ENCODE peak calls at places on chromosomes 6 and 20, in six cellular contexts. Y is stomach, I is Peyer's patch, W is GM12865, G is transverse colon, B is GM23338. C is an unnamed sample.

GRCh38 chr6:158344534-158344933 is 32.3 kb downstream of the TULP4 start:
- DNase-seq in Y (no peak), I (no peak), W (peak; percentile 68), G (no peak), B (no peak), C (no peak)

GRCh38 chr6:142407685-142408273 is 106.0 kb downstream of the ADGRG6 start:
- DNase-seq in Y (no peak), I (no peak), W (no peak), G (no peak), B (no peak), C (no peak)

GRCh38 chr6:107230024-107230423 is 114.7 kb upstream of the BEND3 start:
- DNase-seq in Y (no peak), I (no peak), W (no peak), G (no peak), B (no peak), C (no peak)

GRCh38 chr6:28807682-28808280 is 116.0 kb downstream of the TRIM27 start:
- DNase-seq in Y (no peak), I (no peak), W (peak; percentile 68), G (no peak), B (peak; percentile 90), C (no peak)

GRCh38 chr20:1463971-1464570 is 2.6 kb downstream of the NSFL1C start:
- DNase-seq in Y (no peak), I (no peak), W (no peak), G (no peak), B (no peak), C (no peak)

GRCh38 chr6:16712931-16713484 is 48.3 kb downstream of the ATXN1 start:
- DNase-seq in Y (no peak), I (no peak), W (peak; percentile 54), G (peak; percentile 35), B (peak; percentile 21), C (peak; percentile 26)

GRCh38 chr6:100163035-100163434 is 169.0 kb upstream of the MCHR2 start:
- DNase-seq in Y (no peak), I (no peak), W (no peak), G (no peak), B (peak; percentile 70), C (no peak)

GRCh38 chr6:144469144-144469575 is 184.0 kb downstream of the UTRN start:
- DNase-seq in Y (no peak), I (no peak), W (peak; percentile 37), G (no peak), B (no peak), C (peak; percentile 60)

GRCh38 chr20:51230727-51231126 is 207.8 kb upstream of the KCNG1 start:
- DNase-seq in Y (no peak), I (no peak), W (no peak), G (no peak), B (no peak), C (no peak)

GRCh38 chr6:83853178-83853967 is at the start of gene RIPPLY2:
- DNase-seq in Y (no peak), I (no peak), W (no peak), G (peak; percentile 7), B (peak; percentile 81), C (peak; percentile 32)

GRCh38 chr6:7108196-7108963 is 619 bp downstream of the RREB1 start:
- DNase-seq in Y (peak; percentile 61), I (peak; percentile 50), W (peak; percentile 37), G (peak; percentile 61), B (peak; percentile 78), C (peak; percentile 55)

GRCh38 chr20:38321959-38322598 is 18.1 kb downstream of the BPI start:
- DNase-seq in Y (no peak), I (no peak), W (peak; percentile 14), G (no peak), B (peak; percentile 75), C (no peak)

GRCh38 chr6:81144346-81144745 is 608.1 kb downstream of the TENT5A start:
- DNase-seq in Y (no peak), I (no peak), W (no peak), G (no peak), B (no peak), C (no peak)

GRCh38 chr6:139483082-139483481 is 108.6 kb upstream of the CITED2 start:
- DNase-seq in Y (no peak), I (no peak), W (no peak), G (no peak), B (peak; percentile 70), C (no peak)

GRCh38 chr20:1491281-1491840 is at the start of gene SIRPB2:
- DNase-seq in Y (no peak), I (no peak), W (no peak), G (peak; percentile 21), B (no peak), C (no peak)

GRCh38 chr20:61744691-61745396 is 320.8 kb downstream of the TAF4 start:
- DNase-seq in Y (no peak), I (no peak), W (no peak), G (no peak), B (no peak), C (no peak)

GRCh38 chr20:62361799-62362589 is 5.1 kb downstream of the LAMA5 start:
- DNase-seq in Y (no peak), I (no peak), W (no peak), G (no peak), B (peak; percentile 96), C (no peak)

GRCh38 chr6:121823437-121823851 is 388.0 kb downstream of the GJA1 start:
- DNase-seq in Y (no peak), I (no peak), W (no peak), G (no peak), B (peak; percentile 84), C (no peak)

GRCh38 chr6:10269814-10270472 is 144.9 kb downstream of the TFAP2A start:
- DNase-seq in Y (no peak), I (no peak), W (peak; percentile 24), G (no peak), B (no peak), C (no peak)

GRCh38 chr6:80003841-80004198 is 629 bp upstream of the TTK start:
- DNase-seq in Y (no peak), I (peak; percentile 28), W (no peak), G (peak; percentile 24), B (peak; percentile 51), C (peak; percentile 7)

GRCh38 chr20:62787329-62787728 is 8.9 kb upstream of the MRGBP start:
- DNase-seq in Y (no peak), I (no peak), W (no peak), G (no peak), B (no peak), C (no peak)

GRCh38 chr20:57659131-57659788 is 39.0 kb upstream of the ZBP1 start:
- DNase-seq in Y (peak; percentile 18), I (no peak), W (no peak), G (peak; percentile 5), B (no peak), C (peak; percentile 38)

GRCh38 chr6:150880336-150880735 is 14.8 kb downstream of the MTHFD1L start:
- DNase-seq in Y (no peak), I (no peak), W (no peak), G (no peak), B (no peak), C (no peak)

GRCh38 chr20:9517297-9518134 is 3.1 kb downstream of the LAMP5 start:
- DNase-seq in Y (no peak), I (no peak), W (no peak), G (no peak), B (peak; percentile 48), C (no peak)

GRCh38 chr6:30101939-30102700 is 10.8 kb downstream of the TRIM31 start:
- DNase-seq in Y (peak; percentile 90), I (peak; percentile 73), W (peak; percentile 72), G (peak; percentile 92), B (peak; percentile 96), C (peak; percentile 88)

DNA sequence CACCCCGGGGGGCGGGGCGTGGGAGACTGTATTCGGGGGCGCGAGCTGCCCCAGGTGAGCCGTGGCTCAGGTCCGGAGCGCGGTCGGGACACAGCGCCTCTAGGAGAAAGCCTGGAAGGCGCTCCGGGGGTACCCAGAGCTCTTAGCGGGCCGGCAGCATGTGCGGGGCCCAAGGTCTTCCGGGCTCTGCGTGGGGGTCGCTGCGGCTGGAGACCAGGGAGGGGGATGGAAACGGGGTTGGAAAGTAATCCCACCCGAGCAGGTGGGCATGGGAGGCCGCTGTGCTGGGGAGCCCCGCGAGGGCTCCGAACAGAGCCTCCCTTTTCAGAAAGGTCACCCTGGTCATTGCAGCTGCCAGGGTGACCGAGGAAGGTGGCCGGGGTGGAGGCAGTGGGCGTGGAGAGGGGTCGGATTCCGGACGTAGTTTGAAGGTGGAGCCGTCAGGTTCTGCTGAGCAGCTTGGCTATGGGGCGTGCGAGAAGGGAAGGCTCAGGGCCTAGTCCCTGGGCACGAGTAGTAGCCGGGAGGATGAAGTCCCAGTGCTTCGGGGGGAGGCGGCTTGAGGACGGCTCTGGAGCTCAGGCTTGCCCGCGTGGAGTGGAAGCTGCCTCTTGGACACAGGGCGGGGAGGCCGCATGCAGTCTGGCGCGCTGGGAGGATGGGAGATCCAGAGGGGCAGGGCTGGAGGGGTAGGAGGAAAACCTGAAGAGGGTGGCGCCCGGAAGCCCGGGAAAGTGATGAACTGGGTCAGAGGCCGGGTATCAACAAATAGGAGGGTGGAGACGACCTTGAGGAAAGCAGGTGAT is at the start of gene SIRT5:
- DNase-seq in Y (peak; percentile 83), I (peak; percentile 73), W (peak; percentile 94), G (peak; percentile 93), B (peak; percentile 93), C (peak; percentile 85)
- TF ChIP-seq CTCF in Y (no peak), I (no peak), W (peak; percentile 79), G (no peak), B (no peak), C (no peak)

GRCh38 chr6:126127662-126128061 is 141.3 kb downstream of the TRMT11 start:
- DNase-seq in Y (no peak), I (no peak), W (no peak), G (no peak), B (peak; percentile 34), C (no peak)
- TF ChIP-seq CTCF in Y (no peak), I (peak; percentile 18), W (no peak), G (no peak), B (peak; percentile 62), C (no peak)

DNA sequence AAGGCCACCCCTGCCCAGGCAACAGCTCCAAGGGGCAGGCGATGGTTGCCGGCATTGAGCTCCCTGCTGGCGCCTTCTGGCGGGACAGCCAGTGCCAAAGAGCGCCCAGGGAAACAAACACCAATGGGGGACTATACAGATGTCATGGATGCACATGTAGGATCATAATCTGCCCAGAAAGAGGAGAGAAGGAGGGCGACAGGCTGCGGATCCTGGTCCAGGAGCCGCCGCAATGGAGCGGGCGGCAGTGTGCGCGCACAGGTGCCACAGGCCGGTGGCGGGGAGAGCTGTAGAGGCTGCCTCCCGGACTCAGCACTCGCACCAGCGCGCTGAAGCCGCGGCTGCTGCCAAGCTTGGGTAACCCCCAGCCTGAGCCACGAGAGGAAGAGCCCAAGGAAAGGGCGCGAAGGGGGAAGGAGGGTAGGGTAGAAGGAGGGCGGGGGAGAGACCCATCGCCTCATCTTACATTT is 418 bp upstream of the FUT9 start:
- DNase-seq in Y (peak; percentile 81), I (no peak), W (no peak), G (no peak), B (peak; percentile 83), C (no peak)
- TF ChIP-seq CTCF in Y (no peak), I (no peak), W (no peak), G (no peak), B (no peak), C (no peak)

GRCh38 chr20:3818155-3819151 is 1.9 kb upstream of the AP5S1 start:
- DNase-seq in Y (peak; percentile 84), I (no peak), W (peak; percentile 72), G (peak; percentile 82), B (peak; percentile 89), C (peak; percentile 74)
- TF ChIP-seq CTCF in Y (peak; percentile 66), I (peak; percentile 84), W (peak; percentile 54), G (peak; percentile 84), B (peak; percentile 82), C (peak; percentile 66)

C was measured in GM13976.